ENCODE peak calls at places on chromosomes 3 and 15, in ten cellular contexts. One of them, this sample, is unnamed.

GRCh38 chr3:48034000-48034516 is 17.8 kb upstream of the MAP4 start:
- DNase-seq in fibroblast of the aortic adventitia: peak
- DNase-seq in breast epithelium: no peak
- DNase-seq in HCT116: peak
- DNase-seq in left ventricle myocardium inferior: no peak
- DNase-seq in RWPE2: no peak
- DNase-seq in AG09319: no peak
- DNase-seq in GM13976: peak
- DNase-seq in nephron progenitor cell: no peak
- DNase-seq in fibroblast of mammary gland: peak
- DNase-seq in this sample: no peak

GRCh38 chr15:70530906-70531305 is 232.5 kb downstream of the UACA start:
- DNase-seq in fibroblast of the aortic adventitia: no peak
- DNase-seq in breast epithelium: no peak
- DNase-seq in HCT116: no peak
- DNase-seq in left ventricle myocardium inferior: no peak
- DNase-seq in RWPE2: no peak
- DNase-seq in AG09319: no peak
- DNase-seq in GM13976: no peak
- DNase-seq in nephron progenitor cell: no peak
- DNase-seq in fibroblast of mammary gland: no peak
- DNase-seq in this sample: no peak

GRCh38 chr3:65717676-65718346 is 320.9 kb downstream of the MAGI1 start:
- DNase-seq in fibroblast of the aortic adventitia: no peak
- DNase-seq in breast epithelium: no peak
- DNase-seq in HCT116: no peak
- DNase-seq in left ventricle myocardium inferior: no peak
- DNase-seq in RWPE2: no peak
- DNase-seq in AG09319: no peak
- DNase-seq in GM13976: no peak
- DNase-seq in nephron progenitor cell: no peak
- DNase-seq in fibroblast of mammary gland: no peak
- DNase-seq in this sample: no peak

GRCh38 chr15:68400066-68400456 is 31.9 kb downstream of the ITGA11 start:
- DNase-seq in fibroblast of the aortic adventitia: no peak
- DNase-seq in breast epithelium: no peak
- DNase-seq in HCT116: no peak
- DNase-seq in left ventricle myocardium inferior: no peak
- DNase-seq in RWPE2: no peak
- DNase-seq in AG09319: no peak
- DNase-seq in GM13976: no peak
- DNase-seq in nephron progenitor cell: no peak
- DNase-seq in fibroblast of mammary gland: no peak
- DNase-seq in this sample: no peak

GRCh38 chr3:15505412-15506165 is 15.9 kb downstream of the COLQ start:
- DNase-seq in fibroblast of the aortic adventitia: no peak
- DNase-seq in breast epithelium: no peak
- DNase-seq in HCT116: no peak
- DNase-seq in left ventricle myocardium inferior: no peak
- DNase-seq in RWPE2: no peak
- DNase-seq in AG09319: no peak
- DNase-seq in GM13976: no peak
- DNase-seq in nephron progenitor cell: peak
- DNase-seq in fibroblast of mammary gland: no peak
- DNase-seq in this sample: no peak

GRCh38 chr15:79218588-79219200 is 63.8 kb upstream of the ANKRD34C start:
- DNase-seq in fibroblast of the aortic adventitia: peak
- DNase-seq in breast epithelium: no peak
- DNase-seq in HCT116: peak
- DNase-seq in left ventricle myocardium inferior: no peak
- DNase-seq in RWPE2: no peak
- DNase-seq in AG09319: no peak
- DNase-seq in GM13976: no peak
- DNase-seq in nephron progenitor cell: no peak
- DNase-seq in fibroblast of mammary gland: peak
- DNase-seq in this sample: no peak

GRCh38 chr15:67915374-67916050 is 75.7 kb upstream of the RNU6-1 start:
- DNase-seq in fibroblast of the aortic adventitia: peak
- DNase-seq in breast epithelium: peak
- DNase-seq in HCT116: no peak
- DNase-seq in left ventricle myocardium inferior: peak
- DNase-seq in RWPE2: no peak
- DNase-seq in AG09319: no peak
- DNase-seq in GM13976: no peak
- DNase-seq in nephron progenitor cell: peak
- DNase-seq in fibroblast of mammary gland: no peak
- DNase-seq in this sample: no peak

GRCh38 chr3:18499256-18499655 is 74.1 kb upstream of the SATB1 start:
- DNase-seq in fibroblast of the aortic adventitia: no peak
- DNase-seq in breast epithelium: no peak
- DNase-seq in HCT116: no peak
- DNase-seq in left ventricle myocardium inferior: no peak
- DNase-seq in RWPE2: no peak
- DNase-seq in AG09319: no peak
- DNase-seq in GM13976: no peak
- DNase-seq in nephron progenitor cell: no peak
- DNase-seq in fibroblast of mammary gland: no peak
- DNase-seq in this sample: peak

GRCh38 chr15:74867562-74868458 is 5.4 kb downstream of the SCAMP2 start:
- DNase-seq in fibroblast of the aortic adventitia: no peak
- DNase-seq in breast epithelium: peak
- DNase-seq in HCT116: no peak
- DNase-seq in left ventricle myocardium inferior: no peak
- DNase-seq in RWPE2: no peak
- DNase-seq in AG09319: no peak
- DNase-seq in GM13976: no peak
- DNase-seq in nephron progenitor cell: no peak
- DNase-seq in fibroblast of mammary gland: no peak
- DNase-seq in this sample: no peak

GRCh38 chr3:197555281-197556261 is at the start of gene BDH1:
- DNase-seq in fibroblast of the aortic adventitia: no peak
- DNase-seq in breast epithelium: no peak
- DNase-seq in HCT116: no peak
- DNase-seq in left ventricle myocardium inferior: no peak
- DNase-seq in RWPE2: no peak
- DNase-seq in AG09319: no peak
- DNase-seq in GM13976: peak
- DNase-seq in nephron progenitor cell: peak
- DNase-seq in fibroblast of mammary gland: no peak
- DNase-seq in this sample: peak
- TF ChIP-seq CTCF in fibroblast of the aortic adventitia: no peak
- TF ChIP-seq CTCF in breast epithelium: no peak
- TF ChIP-seq CTCF in HCT116: no peak
- TF ChIP-seq CTCF in left ventricle myocardium inferior: no peak
- TF ChIP-seq CTCF in RWPE2: no peak
- TF ChIP-seq CTCF in AG09319: no peak
- TF ChIP-seq CTCF in GM13976: no peak
- TF ChIP-seq CTCF in nephron progenitor cell: no peak
- TF ChIP-seq CTCF in fibroblast of mammary gland: no peak
- TF ChIP-seq CTCF in this sample: no peak

GRCh38 chr15:44710236-44711088 is 661 bp downstream of the PATL2 start:
- DNase-seq in fibroblast of the aortic adventitia: peak
- DNase-seq in breast epithelium: no peak
- DNase-seq in HCT116: no peak
- DNase-seq in left ventricle myocardium inferior: peak
- DNase-seq in RWPE2: no peak
- DNase-seq in AG09319: no peak
- DNase-seq in GM13976: no peak
- DNase-seq in nephron progenitor cell: no peak
- DNase-seq in fibroblast of mammary gland: peak
- DNase-seq in this sample: peak
- TF ChIP-seq CTCF in fibroblast of the aortic adventitia: peak
- TF ChIP-seq CTCF in breast epithelium: no peak
- TF ChIP-seq CTCF in HCT116: peak
- TF ChIP-seq CTCF in left ventricle myocardium inferior: no peak
- TF ChIP-seq CTCF in RWPE2: peak
- TF ChIP-seq CTCF in AG09319: peak
- TF ChIP-seq CTCF in GM13976: peak
- TF ChIP-seq CTCF in nephron progenitor cell: no peak
- TF ChIP-seq CTCF in fibroblast of mammary gland: peak
- TF ChIP-seq CTCF in this sample: peak

GRCh38 chr15:62756995-62757360 is 285.6 kb upstream of the TPM1 start:
- DNase-seq in fibroblast of the aortic adventitia: no peak
- DNase-seq in breast epithelium: no peak
- DNase-seq in HCT116: no peak
- DNase-seq in left ventricle myocardium inferior: no peak
- DNase-seq in RWPE2: no peak
- DNase-seq in AG09319: no peak
- DNase-seq in GM13976: no peak
- DNase-seq in nephron progenitor cell: no peak
- DNase-seq in fibroblast of mammary gland: no peak
- DNase-seq in this sample: no peak
- TF ChIP-seq CTCF in fibroblast of the aortic adventitia: no peak
- TF ChIP-seq CTCF in breast epithelium: no peak
- TF ChIP-seq CTCF in HCT116: no peak
- TF ChIP-seq CTCF in left ventricle myocardium inferior: no peak
- TF ChIP-seq CTCF in RWPE2: no peak
- TF ChIP-seq CTCF in AG09319: no peak
- TF ChIP-seq CTCF in GM13976: no peak
- TF ChIP-seq CTCF in nephron progenitor cell: no peak
- TF ChIP-seq CTCF in fibroblast of mammary gland: no peak
- TF ChIP-seq CTCF in this sample: no peak

GRCh38 chr3:4493008-4493930 is at the start of gene ITPR1:
- DNase-seq in fibroblast of the aortic adventitia: peak
- DNase-seq in breast epithelium: peak
- DNase-seq in HCT116: peak
- DNase-seq in left ventricle myocardium inferior: peak
- DNase-seq in RWPE2: peak
- DNase-seq in AG09319: peak
- DNase-seq in GM13976: peak
- DNase-seq in nephron progenitor cell: peak
- DNase-seq in fibroblast of mammary gland: peak
- DNase-seq in this sample: peak
- TF ChIP-seq CTCF in fibroblast of the aortic adventitia: no peak
- TF ChIP-seq CTCF in breast epithelium: peak
- TF ChIP-seq CTCF in HCT116: no peak
- TF ChIP-seq CTCF in left ventricle myocardium inferior: no peak
- TF ChIP-seq CTCF in RWPE2: no peak
- TF ChIP-seq CTCF in AG09319: no peak
- TF ChIP-seq CTCF in GM13976: no peak
- TF ChIP-seq CTCF in nephron progenitor cell: no peak
- TF ChIP-seq CTCF in fibroblast of mammary gland: no peak
- TF ChIP-seq CTCF in this sample: no peak

GRCh38 chr3:81216192-81216591 is 545.3 kb downstream of the GBE1 start:
- DNase-seq in fibroblast of the aortic adventitia: peak
- DNase-seq in breast epithelium: no peak
- DNase-seq in HCT116: no peak
- DNase-seq in left ventricle myocardium inferior: no peak
- DNase-seq in RWPE2: no peak
- DNase-seq in AG09319: no peak
- DNase-seq in GM13976: no peak
- DNase-seq in nephron progenitor cell: no peak
- DNase-seq in fibroblast of mammary gland: peak
- DNase-seq in this sample: no peak

GRCh38 chr3:81214626-81215025 is 546.8 kb downstream of the GBE1 start:
- DNase-seq in fibroblast of the aortic adventitia: no peak
- DNase-seq in breast epithelium: no peak
- DNase-seq in HCT116: no peak
- DNase-seq in left ventricle myocardium inferior: no peak
- DNase-seq in RWPE2: no peak
- DNase-seq in AG09319: no peak
- DNase-seq in GM13976: no peak
- DNase-seq in nephron progenitor cell: no peak
- DNase-seq in fibroblast of mammary gland: peak
- DNase-seq in this sample: no peak

DNA sequence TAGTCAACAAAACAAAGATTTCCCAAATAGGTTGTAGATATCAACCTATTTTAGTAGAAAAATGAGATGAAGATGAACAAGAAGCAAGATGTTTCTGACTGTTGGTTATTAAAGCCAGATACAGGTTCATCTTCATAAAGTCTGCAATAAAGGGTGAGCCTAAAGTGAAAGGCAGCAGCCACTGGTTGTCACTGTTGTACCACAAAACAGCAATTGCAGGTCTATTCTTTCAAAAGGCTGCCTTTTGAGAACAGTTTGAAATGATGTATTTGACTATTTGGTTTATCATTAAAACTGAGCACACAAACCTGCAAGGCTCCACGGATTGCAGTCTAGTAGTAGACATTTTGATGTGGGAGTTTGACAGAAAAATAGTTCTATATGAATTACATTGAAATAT is 543.4 kb downstream of the GBE1 start:
- DNase-seq in fibroblast of the aortic adventitia: peak
- DNase-seq in breast epithelium: no peak
- DNase-seq in HCT116: no peak
- DNase-seq in left ventricle myocardium inferior: no peak
- DNase-seq in RWPE2: no peak
- DNase-seq in AG09319: no peak
- DNase-seq in GM13976: no peak
- DNase-seq in nephron progenitor cell: peak
- DNase-seq in fibroblast of mammary gland: peak
- DNase-seq in this sample: no peak
- TF ChIP-seq CTCF in fibroblast of the aortic adventitia: peak
- TF ChIP-seq CTCF in breast epithelium: no peak
- TF ChIP-seq CTCF in HCT116: no peak
- TF ChIP-seq CTCF in left ventricle myocardium inferior: no peak
- TF ChIP-seq CTCF in RWPE2: peak
- TF ChIP-seq CTCF in AG09319: peak
- TF ChIP-seq CTCF in GM13976: peak
- TF ChIP-seq CTCF in nephron progenitor cell: peak
- TF ChIP-seq CTCF in fibroblast of mammary gland: peak
- TF ChIP-seq CTCF in this sample: no peak

GRCh38 chr15:52790941-52791751 is 1.0 kb upstream of the ONECUT1 start:
- DNase-seq in fibroblast of the aortic adventitia: no peak
- DNase-seq in breast epithelium: no peak
- DNase-seq in HCT116: no peak
- DNase-seq in left ventricle myocardium inferior: no peak
- DNase-seq in RWPE2: no peak
- DNase-seq in AG09319: no peak
- DNase-seq in GM13976: no peak
- DNase-seq in nephron progenitor cell: peak
- DNase-seq in fibroblast of mammary gland: no peak
- DNase-seq in this sample: no peak
- TF ChIP-seq CTCF in fibroblast of the aortic adventitia: no peak
- TF ChIP-seq CTCF in breast epithelium: no peak
- TF ChIP-seq CTCF in HCT116: no peak
- TF ChIP-seq CTCF in left ventricle myocardium inferior: no peak
- TF ChIP-seq CTCF in RWPE2: no peak
- TF ChIP-seq CTCF in AG09319: no peak
- TF ChIP-seq CTCF in GM13976: no peak
- TF ChIP-seq CTCF in nephron progenitor cell: peak
- TF ChIP-seq CTCF in fibroblast of mammary gland: no peak
- TF ChIP-seq CTCF in this sample: no peak

GRCh38 chr3:23239181-23240068 is 36.3 kb downstream of the UBE2E2 start:
- DNase-seq in fibroblast of the aortic adventitia: no peak
- DNase-seq in breast epithelium: no peak
- DNase-seq in HCT116: no peak
- DNase-seq in left ventricle myocardium inferior: no peak
- DNase-seq in RWPE2: no peak
- DNase-seq in AG09319: no peak
- DNase-seq in GM13976: no peak
- DNase-seq in nephron progenitor cell: no peak
- DNase-seq in fibroblast of mammary gland: no peak
- DNase-seq in this sample: no peak
- TF ChIP-seq CTCF in fibroblast of the aortic adventitia: no peak
- TF ChIP-seq CTCF in breast epithelium: no peak
- TF ChIP-seq CTCF in HCT116: no peak
- TF ChIP-seq CTCF in left ventricle myocardium inferior: no peak
- TF ChIP-seq CTCF in RWPE2: no peak
- TF ChIP-seq CTCF in AG09319: no peak
- TF ChIP-seq CTCF in GM13976: no peak
- TF ChIP-seq CTCF in nephron progenitor cell: no peak
- TF ChIP-seq CTCF in fibroblast of mammary gland: no peak
- TF ChIP-seq CTCF in this sample: no peak